ENCODE peak calls at places on chromosomes 5 and 9, in ten cellular contexts. One of them, this sample, is unnamed.

GRCh38 chr5:67021031-67021430 is 175.6 kb downstream of the CD180 start:
- DNase-seq in AG10803: no peak
- DNase-seq in cardiac muscle cell: no peak
- DNase-seq in HCT116: no peak
- DNase-seq in pancreas: no peak
- DNase-seq in glutamatergic neuron: no peak
- DNase-seq in suprapubic skin: no peak
- DNase-seq in lower leg skin: peak
- DNase-seq in astrocyte of the spinal cord: no peak
- DNase-seq in heart left ventricle: no peak
- DNase-seq in this sample: no peak

GRCh38 chr9:130629443-130630090 is 34.8 kb upstream of the PRDM12 start:
- DNase-seq in AG10803: no peak
- DNase-seq in cardiac muscle cell: no peak
- DNase-seq in HCT116: no peak
- DNase-seq in pancreas: no peak
- DNase-seq in glutamatergic neuron: no peak
- DNase-seq in suprapubic skin: no peak
- DNase-seq in lower leg skin: no peak
- DNase-seq in astrocyte of the spinal cord: no peak
- DNase-seq in heart left ventricle: no peak
- DNase-seq in this sample: no peak

GRCh38 chr5:165201364-165202143 is 1696.1 kb downstream of the MAT2B start:
- DNase-seq in AG10803: no peak
- DNase-seq in cardiac muscle cell: peak
- DNase-seq in HCT116: no peak
- DNase-seq in pancreas: no peak
- DNase-seq in glutamatergic neuron: no peak
- DNase-seq in suprapubic skin: no peak
- DNase-seq in lower leg skin: no peak
- DNase-seq in astrocyte of the spinal cord: peak
- DNase-seq in heart left ventricle: no peak
- DNase-seq in this sample: no peak

GRCh38 chr9:93942176-93942575 is 13.0 kb downstream of the BARX1 start:
- DNase-seq in AG10803: no peak
- DNase-seq in cardiac muscle cell: no peak
- DNase-seq in HCT116: no peak
- DNase-seq in pancreas: no peak
- DNase-seq in glutamatergic neuron: no peak
- DNase-seq in suprapubic skin: no peak
- DNase-seq in lower leg skin: no peak
- DNase-seq in astrocyte of the spinal cord: no peak
- DNase-seq in heart left ventricle: no peak
- DNase-seq in this sample: no peak

GRCh38 chr5:109455598-109456096 is 45.9 kb upstream of the PJA2 start:
- DNase-seq in AG10803: peak
- DNase-seq in cardiac muscle cell: peak
- DNase-seq in HCT116: peak
- DNase-seq in pancreas: no peak
- DNase-seq in glutamatergic neuron: no peak
- DNase-seq in suprapubic skin: no peak
- DNase-seq in lower leg skin: peak
- DNase-seq in astrocyte of the spinal cord: peak
- DNase-seq in heart left ventricle: no peak
- DNase-seq in this sample: no peak

GRCh38 chr5:66346869-66347268 is 202.8 kb downstream of the SREK1 start:
- DNase-seq in AG10803: no peak
- DNase-seq in cardiac muscle cell: no peak
- DNase-seq in HCT116: no peak
- DNase-seq in pancreas: no peak
- DNase-seq in glutamatergic neuron: no peak
- DNase-seq in suprapubic skin: no peak
- DNase-seq in lower leg skin: no peak
- DNase-seq in astrocyte of the spinal cord: no peak
- DNase-seq in heart left ventricle: no peak
- DNase-seq in this sample: no peak

GRCh38 chr5:7592910-7593309 is 197.0 kb downstream of the ADCY2 start:
- DNase-seq in AG10803: peak
- DNase-seq in cardiac muscle cell: no peak
- DNase-seq in HCT116: no peak
- DNase-seq in pancreas: no peak
- DNase-seq in glutamatergic neuron: peak
- DNase-seq in suprapubic skin: no peak
- DNase-seq in lower leg skin: no peak
- DNase-seq in astrocyte of the spinal cord: no peak
- DNase-seq in heart left ventricle: no peak
- DNase-seq in this sample: no peak

GRCh38 chr5:6235726-6236125 is 142.6 kb downstream of the MED10 start:
- DNase-seq in AG10803: no peak
- DNase-seq in cardiac muscle cell: no peak
- DNase-seq in HCT116: no peak
- DNase-seq in pancreas: no peak
- DNase-seq in glutamatergic neuron: no peak
- DNase-seq in suprapubic skin: no peak
- DNase-seq in lower leg skin: no peak
- DNase-seq in astrocyte of the spinal cord: no peak
- DNase-seq in heart left ventricle: no peak
- DNase-seq in this sample: no peak

GRCh38 chr9:69532359-69532758 is 139.8 kb downstream of the APBA1 start:
- DNase-seq in AG10803: no peak
- DNase-seq in cardiac muscle cell: no peak
- DNase-seq in HCT116: no peak
- DNase-seq in pancreas: no peak
- DNase-seq in glutamatergic neuron: peak
- DNase-seq in suprapubic skin: no peak
- DNase-seq in lower leg skin: no peak
- DNase-seq in astrocyte of the spinal cord: no peak
- DNase-seq in heart left ventricle: no peak
- DNase-seq in this sample: no peak

GRCh38 chr5:58462154-58462553 is 2.3 kb upstream of the PLK2 start:
- DNase-seq in AG10803: peak
- DNase-seq in cardiac muscle cell: peak
- DNase-seq in HCT116: peak
- DNase-seq in pancreas: no peak
- DNase-seq in glutamatergic neuron: no peak
- DNase-seq in suprapubic skin: no peak
- DNase-seq in lower leg skin: no peak
- DNase-seq in astrocyte of the spinal cord: no peak
- DNase-seq in heart left ventricle: no peak
- DNase-seq in this sample: no peak

GRCh38 chr5:58460727-58461286 is 921 bp upstream of the PLK2 start:
- DNase-seq in AG10803: peak
- DNase-seq in cardiac muscle cell: peak
- DNase-seq in HCT116: peak
- DNase-seq in pancreas: peak
- DNase-seq in glutamatergic neuron: peak
- DNase-seq in suprapubic skin: peak
- DNase-seq in lower leg skin: peak
- DNase-seq in astrocyte of the spinal cord: peak
- DNase-seq in heart left ventricle: peak
- DNase-seq in this sample: peak

GRCh38 chr5:58459276-58459859 is 518 bp downstream of the PLK2 start:
- DNase-seq in AG10803: peak
- DNase-seq in cardiac muscle cell: peak
- DNase-seq in HCT116: no peak
- DNase-seq in pancreas: no peak
- DNase-seq in glutamatergic neuron: peak
- DNase-seq in suprapubic skin: peak
- DNase-seq in lower leg skin: peak
- DNase-seq in astrocyte of the spinal cord: no peak
- DNase-seq in heart left ventricle: peak
- DNase-seq in this sample: no peak

GRCh38 chr5:58458851-58459275 is 1.0 kb downstream of the PLK2 start:
- DNase-seq in AG10803: peak
- DNase-seq in cardiac muscle cell: no peak
- DNase-seq in HCT116: peak
- DNase-seq in pancreas: no peak
- DNase-seq in glutamatergic neuron: no peak
- DNase-seq in suprapubic skin: no peak
- DNase-seq in lower leg skin: no peak
- DNase-seq in astrocyte of the spinal cord: peak
- DNase-seq in heart left ventricle: no peak
- DNase-seq in this sample: no peak

DNA sequence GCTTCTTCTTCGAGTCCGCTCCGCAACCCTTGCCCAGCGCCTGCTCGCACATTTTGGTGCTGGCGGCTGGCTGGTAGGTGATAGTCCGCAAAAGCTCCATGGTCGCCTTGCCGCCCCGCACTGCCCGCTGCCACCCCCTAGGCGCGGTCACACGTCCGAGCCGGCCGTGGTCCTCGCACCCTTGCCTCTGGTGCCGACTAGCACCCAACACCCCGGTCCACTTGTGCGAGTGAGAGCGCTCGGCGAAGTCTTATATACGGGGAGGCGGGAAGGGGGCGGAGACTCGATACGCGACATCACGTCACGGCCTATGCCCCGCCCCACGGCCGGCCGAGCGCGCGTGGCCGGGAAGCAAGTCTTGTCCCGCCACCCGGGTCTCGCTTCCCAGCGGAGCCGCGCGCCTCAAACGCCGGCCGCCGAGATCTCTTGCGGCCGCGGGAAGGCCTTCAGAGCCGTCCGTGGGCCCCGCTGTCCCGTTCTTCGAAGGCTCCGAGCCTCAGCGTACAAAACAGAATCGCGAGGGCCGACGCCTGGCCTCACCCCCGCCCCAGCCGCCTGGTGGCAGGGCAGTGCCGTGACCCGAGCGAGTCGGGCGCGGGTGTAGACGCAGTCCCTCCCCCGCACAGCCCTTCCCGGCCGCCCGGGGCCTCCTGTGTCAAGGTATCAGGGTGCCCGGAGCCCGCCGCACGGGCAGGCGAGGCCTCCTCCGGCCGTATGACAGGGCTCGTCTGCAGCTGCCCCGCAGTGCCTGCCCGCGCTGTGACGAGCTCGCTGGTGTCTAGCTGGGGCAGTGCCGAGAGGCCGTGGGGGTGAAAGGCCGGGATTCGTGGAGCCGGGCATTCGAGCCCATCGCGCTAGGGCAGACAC is at the start of gene PLK2:
- DNase-seq in AG10803: peak
- DNase-seq in cardiac muscle cell: peak
- DNase-seq in HCT116: peak
- DNase-seq in pancreas: peak
- DNase-seq in glutamatergic neuron: peak
- DNase-seq in suprapubic skin: peak
- DNase-seq in lower leg skin: peak
- DNase-seq in astrocyte of the spinal cord: peak
- DNase-seq in heart left ventricle: peak
- DNase-seq in this sample: peak
- TF ChIP-seq CTCF in AG10803: peak
- TF ChIP-seq CTCF in cardiac muscle cell: peak
- TF ChIP-seq CTCF in HCT116: peak
- TF ChIP-seq CTCF in pancreas: no peak
- TF ChIP-seq CTCF in glutamatergic neuron: no peak
- TF ChIP-seq CTCF in suprapubic skin: peak
- TF ChIP-seq CTCF in lower leg skin: no peak
- TF ChIP-seq CTCF in astrocyte of the spinal cord: peak
- TF ChIP-seq CTCF in heart left ventricle: no peak
- TF ChIP-seq CTCF in this sample: no peak

GRCh38 chr9:14547245-14548060 is 145.8 kb downstream of the ZDHHC21 start:
- DNase-seq in AG10803: no peak
- DNase-seq in cardiac muscle cell: no peak
- DNase-seq in HCT116: no peak
- DNase-seq in pancreas: no peak
- DNase-seq in glutamatergic neuron: no peak
- DNase-seq in suprapubic skin: no peak
- DNase-seq in lower leg skin: no peak
- DNase-seq in astrocyte of the spinal cord: no peak
- DNase-seq in heart left ventricle: no peak
- DNase-seq in this sample: no peak
- TF ChIP-seq CTCF in AG10803: no peak
- TF ChIP-seq CTCF in cardiac muscle cell: no peak
- TF ChIP-seq CTCF in HCT116: no peak
- TF ChIP-seq CTCF in pancreas: no peak
- TF ChIP-seq CTCF in glutamatergic neuron: no peak
- TF ChIP-seq CTCF in suprapubic skin: no peak
- TF ChIP-seq CTCF in lower leg skin: no peak
- TF ChIP-seq CTCF in astrocyte of the spinal cord: no peak
- TF ChIP-seq CTCF in heart left ventricle: no peak
- TF ChIP-seq CTCF in this sample: no peak

GRCh38 chr5:10522224-10522611 is 41.7 kb upstream of the ANKRD33B start:
- DNase-seq in AG10803: no peak
- DNase-seq in cardiac muscle cell: no peak
- DNase-seq in HCT116: no peak
- DNase-seq in pancreas: no peak
- DNase-seq in glutamatergic neuron: no peak
- DNase-seq in suprapubic skin: no peak
- DNase-seq in lower leg skin: no peak
- DNase-seq in astrocyte of the spinal cord: no peak
- DNase-seq in heart left ventricle: no peak
- DNase-seq in this sample: no peak

GRCh38 chr5:10520716-10521115 is 43.2 kb upstream of the ANKRD33B start:
- DNase-seq in AG10803: peak
- DNase-seq in cardiac muscle cell: peak
- DNase-seq in HCT116: no peak
- DNase-seq in pancreas: no peak
- DNase-seq in glutamatergic neuron: no peak
- DNase-seq in suprapubic skin: no peak
- DNase-seq in lower leg skin: no peak
- DNase-seq in astrocyte of the spinal cord: no peak
- DNase-seq in heart left ventricle: no peak
- DNase-seq in this sample: no peak

GRCh38 chr5:10519729-10520128 is 44.1 kb upstream of the ANKRD33B start:
- DNase-seq in AG10803: no peak
- DNase-seq in cardiac muscle cell: no peak
- DNase-seq in HCT116: no peak
- DNase-seq in pancreas: no peak
- DNase-seq in glutamatergic neuron: no peak
- DNase-seq in suprapubic skin: no peak
- DNase-seq in lower leg skin: no peak
- DNase-seq in astrocyte of the spinal cord: no peak
- DNase-seq in heart left ventricle: no peak
- DNase-seq in this sample: no peak

GRCh38 chr5:10524376-10525123 is 39.3 kb upstream of the ANKRD33B start:
- DNase-seq in AG10803: peak
- DNase-seq in cardiac muscle cell: peak
- DNase-seq in HCT116: no peak
- DNase-seq in pancreas: no peak
- DNase-seq in glutamatergic neuron: peak
- DNase-seq in suprapubic skin: peak
- DNase-seq in lower leg skin: peak
- DNase-seq in astrocyte of the spinal cord: peak
- DNase-seq in heart left ventricle: no peak
- DNase-seq in this sample: no peak

GRCh38 chr5:10521466-10522223 is 42.2 kb upstream of the ANKRD33B start:
- DNase-seq in AG10803: no peak
- DNase-seq in cardiac muscle cell: no peak
- DNase-seq in HCT116: peak
- DNase-seq in pancreas: no peak
- DNase-seq in glutamatergic neuron: no peak
- DNase-seq in suprapubic skin: no peak
- DNase-seq in lower leg skin: no peak
- DNase-seq in astrocyte of the spinal cord: no peak
- DNase-seq in heart left ventricle: no peak
- DNase-seq in this sample: no peak
- TF ChIP-seq CTCF in AG10803: peak
- TF ChIP-seq CTCF in cardiac muscle cell: peak
- TF ChIP-seq CTCF in HCT116: no peak
- TF ChIP-seq CTCF in pancreas: peak
- TF ChIP-seq CTCF in glutamatergic neuron: peak
- TF ChIP-seq CTCF in suprapubic skin: no peak
- TF ChIP-seq CTCF in lower leg skin: no peak
- TF ChIP-seq CTCF in astrocyte of the spinal cord: peak
- TF ChIP-seq CTCF in heart left ventricle: no peak
- TF ChIP-seq CTCF in this sample: no peak

GRCh38 chr9:91089405-91090131 is 272.1 kb downstream of the AUH start:
- DNase-seq in AG10803: peak
- DNase-seq in cardiac muscle cell: peak
- DNase-seq in HCT116: no peak
- DNase-seq in pancreas: peak
- DNase-seq in glutamatergic neuron: no peak
- DNase-seq in suprapubic skin: no peak
- DNase-seq in lower leg skin: no peak
- DNase-seq in astrocyte of the spinal cord: peak
- DNase-seq in heart left ventricle: no peak
- DNase-seq in this sample: no peak
- TF ChIP-seq CTCF in AG10803: peak
- TF ChIP-seq CTCF in cardiac muscle cell: peak
- TF ChIP-seq CTCF in HCT116: peak
- TF ChIP-seq CTCF in pancreas: peak
- TF ChIP-seq CTCF in glutamatergic neuron: no peak
- TF ChIP-seq CTCF in suprapubic skin: no peak
- TF ChIP-seq CTCF in lower leg skin: no peak
- TF ChIP-seq CTCF in astrocyte of the spinal cord: peak
- TF ChIP-seq CTCF in heart left ventricle: peak
- TF ChIP-seq CTCF in this sample: no peak